ENCODE peak calls at places on chromosomes 5 and 9, in five cellular contexts. I is A549, F is HepG2, E is K562, H is GM12878. X is an unnamed sample.

GRCh38 chr9:124270504-124271335 is 13.0 kb downstream of the NEK6 start:
- DNase-seq in I (no peak), E (no peak), F (no peak), H (no peak), X (no peak)

GRCh38 chr9:126791406-126792230 is 13.2 kb upstream of the ZBTB43 start:
- DNase-seq in F (peak), H (no peak), I (peak), E (no peak), X (no peak)

GRCh38 chr9:83596899-83597504 is 25.9 kb upstream of the IDNK start:
- DNase-seq in I (peak), E (peak), H (no peak), F (no peak), X (peak)

GRCh38 chr5:137563646-137564474 is 64.7 kb upstream of the SPOCK1 start:
- DNase-seq in F (no peak), E (no peak), H (no peak), I (no peak), X (peak)

GRCh38 chr9:33750307-33750838 is 45.0 kb upstream of the PRSS3 start:
- DNase-seq in F (no peak), I (peak), E (no peak), H (no peak), X (no peak)

GRCh38 chr5:11528720-11529119 is 375.5 kb downstream of the CTNND2 start:
- DNase-seq in I (no peak), H (no peak), F (no peak), E (no peak), X (no peak)

GRCh38 chr5:171295299-171295698 is 13.7 kb upstream of the TLX3 start:
- DNase-seq in F (no peak), I (no peak), E (no peak), H (no peak), X (no peak)

GRCh38 chr9:34001951-34002350 is 46.7 kb downstream of the UBAP2 start:
- DNase-seq in I (no peak), H (no peak), F (no peak), E (no peak), X (no peak)

GRCh38 chr9:114300153-114300845 is 22.6 kb upstream of the ORM1 start:
- DNase-seq in H (no peak), F (no peak), E (no peak), I (no peak), X (no peak)

GRCh38 chr5:159878988-159879471 is 37.3 kb upstream of the ADRA1B start:
- DNase-seq in I (peak), F (peak), E (peak), H (no peak), X (peak)

GRCh38 chr9:123978981-123979380 is 32.6 kb upstream of the LHX2 start:
- DNase-seq in H (no peak), E (no peak), F (no peak), I (no peak), X (no peak)

GRCh38 chr9:104074876-104075275 is 19.2 kb upstream of the SMC2 start:
- DNase-seq in H (no peak), F (peak), I (peak), E (no peak), X (no peak)

GRCh38 chr9:132671620-132672412 is 1.6 kb downstream of the GTF3C4 start:
- DNase-seq in F (no peak), I (no peak), E (no peak), H (no peak), X (peak)

GRCh38 chr5:179209359-179210150 is 135.7 kb downstream of the ADAMTS2 start:
- DNase-seq in E (no peak), H (no peak), F (no peak), I (no peak), X (no peak)

GRCh38 chr9:69578026-69578425 is 94.1 kb downstream of the APBA1 start:
- DNase-seq in H (no peak), E (no peak), F (no peak), I (no peak), X (no peak)

GRCh38 chr5:111043712-111044506 is 27.6 kb upstream of the TSLP start:
- DNase-seq in I (no peak), H (no peak), F (no peak), E (no peak), X (peak)

GRCh38 chr9:127523312-127523851 is 72.1 kb downstream of the LRSAM1 start:
- DNase-seq in E (peak), F (no peak), I (peak), H (no peak), X (peak)

GRCh38 chr5:169182797-169183196 is 118.1 kb downstream of the SLIT3 start:
- DNase-seq in H (no peak), E (no peak), F (no peak), I (no peak), X (no peak)

GRCh38 chr5:179825655-179826182 is 5.0 kb downstream of the SQSTM1 start:
- DNase-seq in F (peak), I (peak), H (no peak), E (peak), X (no peak)

GRCh38 chr9:125495137-125496119 is 211.6 kb downstream of the MAPKAP1 start:
- DNase-seq in H (peak), F (no peak), I (no peak), E (no peak), X (no peak)

GRCh38 chr5:132486318-132487094 is 4.1 kb downstream of the IRF1 start:
- DNase-seq in E (no peak), I (no peak), F (no peak), H (no peak), X (no peak)

GRCh38 chr5:181058321-181058720 is 18.3 kb downstream of the BTNL9 start:
- DNase-seq in F (no peak), I (no peak), H (no peak), E (no peak), X (no peak)

GRCh38 chr5:107359033-107359915 is 311.5 kb downstream of the EFNA5 start:
- DNase-seq in H (no peak), E (no peak), F (no peak), I (peak), X (peak)

GRCh38 chr9:137129089-137129455 is 9.9 kb upstream of the GRIN1 start:
- DNase-seq in E (no peak), I (peak), F (no peak), H (no peak), X (peak)

GRCh38 chr9:137127301-137128157 is 11.4 kb upstream of the GRIN1 start:
- DNase-seq in E (peak), H (no peak), I (peak), F (peak), X (peak)

GRCh38 chr9:137128158-137129088 is 10.5 kb upstream of the GRIN1 start:
- DNase-seq in E (peak), I (no peak), H (no peak), F (no peak), X (peak)

GRCh38 chr9:137130176-137130755 is 8.7 kb upstream of the GRIN1 start:
- DNase-seq in E (no peak), F (no peak), I (no peak), H (no peak), X (peak)

DNA sequence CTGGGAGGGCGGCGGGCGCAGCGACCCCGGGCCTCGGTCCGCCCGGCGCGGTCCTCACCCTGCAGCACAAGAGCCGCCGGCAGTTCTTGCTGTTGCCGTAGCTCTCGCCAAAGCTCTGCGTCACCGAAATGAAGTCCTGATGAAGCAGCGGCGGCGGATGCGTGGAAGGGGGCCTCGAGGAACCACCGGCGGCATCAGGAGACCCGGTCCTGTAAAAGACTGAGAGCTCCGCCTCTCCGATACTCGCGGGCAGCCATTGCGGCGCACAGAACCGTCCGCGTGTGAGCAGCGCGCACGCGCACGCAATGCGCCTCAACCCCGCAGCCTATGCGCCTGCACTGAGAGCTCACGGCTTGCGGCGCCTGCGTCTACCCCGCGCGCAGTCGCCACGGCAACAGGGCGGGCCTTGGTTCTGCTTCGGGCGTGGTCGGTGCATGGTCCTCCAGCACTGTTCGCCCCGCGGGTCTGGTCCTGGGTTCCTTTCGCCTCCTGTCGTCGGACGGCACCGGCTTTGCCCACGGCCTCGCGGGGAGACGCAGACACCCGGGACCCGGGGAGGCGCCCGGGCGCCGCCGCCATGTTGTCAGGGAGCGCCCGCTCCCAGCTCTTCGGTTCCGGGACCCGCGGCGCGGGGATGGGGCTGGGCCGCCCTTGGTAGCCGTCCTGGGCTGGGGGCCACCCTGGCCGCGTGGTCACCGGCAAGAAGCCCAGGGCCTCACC is 9.3 kb upstream of the GRIN1 start:
- DNase-seq in E (peak), H (peak), F (peak), I (peak), X (peak)
- TF ChIP-seq POLR2A in E (peak), H (peak), F (peak), I (peak), X (peak)

DNA sequence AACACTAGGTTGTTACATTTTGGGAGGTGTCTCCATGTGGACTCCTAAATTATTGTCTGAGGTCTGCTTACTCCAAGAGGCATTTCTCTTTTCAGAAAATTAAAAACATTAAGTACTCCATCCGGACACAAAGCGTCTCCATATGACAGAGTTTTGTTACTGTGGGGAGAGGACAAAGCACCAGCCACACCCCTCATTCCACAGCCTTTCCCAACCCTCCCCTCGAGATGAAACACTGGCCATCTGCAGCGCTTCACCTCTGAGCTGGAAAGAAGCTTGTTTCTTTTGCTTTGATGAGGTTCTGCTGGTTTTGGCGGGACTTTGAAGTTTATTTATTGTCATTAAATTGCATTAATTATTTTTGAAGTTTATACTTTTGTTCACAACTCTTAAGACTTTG is 27.7 kb upstream of the NKD2 start:
- DNase-seq in H (no peak), F (no peak), E (peak), I (no peak), X (no peak)
- TF ChIP-seq MYC in H (no peak), F (no peak), E (no peak), I (no peak), X (no peak)

DNA sequence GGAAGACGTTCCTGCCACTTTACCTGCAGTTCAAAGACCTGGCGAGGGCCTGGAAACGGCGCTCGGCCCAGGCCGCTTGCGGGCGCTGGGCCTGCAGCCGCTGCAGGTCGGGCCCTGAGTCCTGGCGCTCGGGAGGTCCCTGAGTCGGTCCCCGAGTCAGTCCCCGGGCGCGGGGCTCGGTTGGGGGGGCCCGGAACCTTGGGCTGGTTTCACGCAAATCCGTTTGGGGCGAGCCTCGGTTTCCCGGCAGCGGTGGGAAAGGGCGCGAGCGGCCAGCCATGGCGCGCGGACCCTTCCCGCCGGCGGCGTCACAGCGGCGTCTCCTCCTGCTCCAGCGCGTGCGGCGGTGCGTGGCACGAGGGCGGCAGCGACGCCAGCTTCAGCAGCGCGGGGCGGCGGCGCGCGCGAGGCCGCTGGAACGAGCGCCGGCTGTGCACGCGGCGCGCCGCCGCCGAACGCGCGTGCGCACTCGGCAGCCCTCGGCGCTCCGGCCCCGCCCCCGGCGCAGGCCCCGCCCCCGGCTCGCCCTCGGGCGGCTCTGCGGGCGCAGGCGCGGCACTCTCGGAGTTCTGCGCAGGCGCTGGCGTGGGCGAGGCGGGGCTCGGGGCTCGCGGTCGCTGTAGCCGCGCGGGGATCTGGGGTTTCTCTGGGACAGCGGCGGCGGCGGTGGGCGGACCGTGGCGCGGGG is 29.8 kb downstream of the EXOC3 start:
- DNase-seq in I (peak), F (peak), H (no peak), E (peak), X (peak)
- TF ChIP-seq POLR2A in I (peak), F (no peak), H (peak), E (peak), X (peak)

DNA sequence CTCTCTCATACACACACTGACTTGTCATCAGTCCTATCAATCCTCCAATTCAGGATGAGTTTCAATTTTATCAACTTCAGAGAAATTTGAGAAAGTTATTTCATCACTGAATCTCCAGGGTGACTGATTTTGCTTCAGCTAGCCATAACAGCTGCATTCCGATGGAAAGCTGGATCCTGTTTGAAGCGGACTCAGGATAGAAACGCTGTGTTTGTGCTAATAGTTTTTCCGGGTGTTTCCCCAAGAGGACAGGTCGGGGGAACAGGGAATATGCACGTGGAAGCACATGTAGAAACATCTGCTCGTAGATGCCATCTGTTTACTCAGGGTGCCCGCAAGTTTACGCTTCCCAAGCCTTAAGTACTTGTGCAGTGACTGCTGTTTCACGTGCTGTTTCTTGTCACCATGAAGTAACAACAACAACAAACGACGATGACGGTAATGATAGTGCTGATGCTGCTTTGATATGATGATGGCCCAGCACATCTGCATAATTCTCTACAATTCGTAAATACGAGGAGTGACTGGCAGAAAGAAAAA is 263.7 kb upstream of the DAPK1 start:
- DNase-seq in I (no peak), H (no peak), F (no peak), E (no peak), X (no peak)
- TF ChIP-seq MYC in I (no peak), H (no peak), F (no peak), E (no peak), X (no peak)

GRCh38 chr9:134196911-134197310 is 32.5 kb upstream of the RNU6ATAC start:
- DNase-seq in E (no peak), H (no peak), I (no peak), F (no peak), X (no peak)
- TF ChIP-seq POLR2A in E (no peak), H (no peak), I (no peak), F (no peak), X (no peak)

DNA sequence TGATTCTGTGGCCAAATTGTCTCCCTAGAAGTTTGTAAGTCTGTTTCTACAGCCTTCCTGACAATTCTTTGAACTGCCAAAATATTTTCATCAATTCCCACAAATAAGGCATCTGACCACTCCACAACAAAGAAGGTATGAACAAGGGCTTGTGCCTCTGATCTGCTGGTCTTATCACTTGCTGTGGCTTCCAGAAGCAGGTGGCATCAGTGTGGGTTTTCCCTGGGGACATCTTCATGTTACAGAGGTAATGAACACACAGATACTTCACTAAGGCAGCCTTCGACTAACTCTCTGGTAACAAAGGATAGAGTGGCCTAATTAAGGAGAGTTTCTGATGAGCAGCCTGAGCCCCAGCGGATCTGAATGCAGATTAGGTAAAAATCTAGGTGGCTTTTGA is 15.3 kb upstream of the ERAP2 start:
- DNase-seq in H (no peak), I (no peak), E (no peak), F (no peak), X (no peak)
- TF ChIP-seq MYC in H (no peak), I (no peak), E (no peak), F (no peak), X (no peak)

GRCh38 chr5:16726538-16726946 is 109.7 kb upstream of the RETREG1 start:
- DNase-seq in I (no peak), E (no peak), H (peak), F (no peak), X (peak)
- TF ChIP-seq POLR2A in I (no peak), E (no peak), H (no peak), F (no peak), X (no peak)

X was measured in NB4.